ENCODE peak calls at places on chromosome 13, in nine cellular contexts. M, S, E, Z, P, O, A, J and C are unnamed samples.

GRCh38 chr13:29713841-29714240 is 118.4 kb upstream of the SLC7A1 start:
- DNase-seq in P (no peak), M (no peak), Z (no peak), O (peak; percentile 15), E (peak; percentile 26), A (no peak), J (peak; percentile 9), S (no peak), C (no peak)

GRCh38 chr13:45630791-45631190 is 15.3 kb upstream of the ERICH6B start:
- DNase-seq in P (no peak), A (no peak), J (peak; percentile 47), Z (no peak), S (no peak), M (no peak), O (no peak), E (peak; percentile 6), C (no peak)

GRCh38 chr13:67230774-67231480 is 791 bp upstream of the PCDH9 start:
- DNase-seq in A (no peak), S (no peak), O (peak; percentile 31), E (peak; percentile 44), P (no peak), M (peak; percentile 55), Z (peak; percentile 32), J (peak; percentile 72), C (peak; percentile 77)

GRCh38 chr13:97235549-97236206 is 13.5 kb downstream of the MBNL2 start:
- DNase-seq in Z (no peak), E (no peak), O (no peak), S (no peak), M (no peak), J (no peak), P (no peak), A (no peak), C (no peak)

GRCh38 chr13:100566543-100566942 is 22.0 kb downstream of the GGACT start:
- DNase-seq in E (peak; percentile 39), Z (no peak), S (no peak), O (no peak), J (peak; percentile 53), P (no peak), M (no peak), A (no peak), C (no peak)

GRCh38 chr13:27353653-27354052 is 70.8 kb upstream of the GTF3A start:
- DNase-seq in J (no peak), Z (no peak), M (no peak), E (no peak), P (no peak), S (no peak), A (no peak), O (no peak), C (no peak)

GRCh38 chr13:76884167-76884566 is 2.0 kb downstream of the KCTD12 start:
- DNase-seq in Z (no peak), O (peak; percentile 39), M (peak; percentile 32), S (peak; percentile 19), J (peak; percentile 68), P (no peak), E (no peak), A (no peak), C (peak; percentile 33)

GRCh38 chr13:37870489-37870845 is 895 bp upstream of the TRPC4 start:
- DNase-seq in M (no peak), E (no peak), S (no peak), J (no peak), O (no peak), A (no peak), Z (no peak), P (no peak), C (no peak)

GRCh38 chr13:51862965-51863364 is 1.2 kb downstream of the CCDC70 start:
- DNase-seq in E (no peak), J (no peak), O (no peak), S (no peak), Z (no peak), M (no peak), A (no peak), P (no peak), C (no peak)

GRCh38 chr13:96499646-96500045 is 409.7 kb downstream of the HS6ST3 start:
- DNase-seq in O (no peak), A (no peak), P (no peak), Z (no peak), M (no peak), J (no peak), E (no peak), S (no peak), C (no peak)

GRCh38 chr13:72886272-72887062 is 104.5 kb downstream of the PIBF1 start:
- DNase-seq in J (peak; percentile 61), E (no peak), Z (no peak), A (no peak), P (no peak), M (no peak), S (no peak), O (no peak), C (no peak)

GRCh38 chr13:44978328-44978727 is 10.9 kb downstream of the NUFIP1 start:
- DNase-seq in M (no peak), A (no peak), E (no peak), J (no peak), Z (no peak), S (no peak), P (no peak), O (no peak), C (no peak)

GRCh38 chr13:59409651-59410200 is 754.0 kb downstream of the DIAPH3 start:
- DNase-seq in S (no peak), M (no peak), O (no peak), Z (no peak), A (no peak), J (no peak), P (no peak), E (no peak), C (no peak)

GRCh38 chr13:98405690-98406344 is 171.1 kb downstream of the STK24 start:
- DNase-seq in S (peak; percentile 46), Z (no peak), O (no peak), J (no peak), M (no peak), P (no peak), E (no peak), A (no peak), C (no peak)

GRCh38 chr13:77752512-77753069 is 55.1 kb downstream of the SLAIN1 start:
- DNase-seq in A (no peak), P (no peak), M (no peak), E (no peak), S (no peak), O (no peak), Z (no peak), J (no peak), C (no peak)